ENCODE peak calls at places on chromosomes 7 and 10, in four cellular contexts. M is right cardiac atrium; D is brain microvascular endothelial cell; J is CD4-positive, alpha-beta memory T cell. Y is an unnamed sample.

GRCh38 chr7:96093435-96093834 is 228.5 kb downstream of the SLC25A13 start:
- DNase-seq in J (no peak), D (peak; percentile 73), M (no peak), Y (no peak)

GRCh38 chr7:3089493-3089892 is 45.8 kb upstream of the CARD11 start:
- DNase-seq in M (no peak), J (no peak), D (peak; percentile 5), Y (no peak)

GRCh38 chr7:131019351-131019750 is 285.3 kb upstream of the KLF14 start:
- DNase-seq in D (no peak), J (no peak), M (no peak), Y (no peak)

GRCh38 chr10:69391158-69391557 is 25.6 kb downstream of the TACR2 start:
- DNase-seq in D (no peak), M (no peak), J (no peak), Y (no peak)

GRCh38 chr10:110337906-110338305 is 33.2 kb upstream of the SMNDC1 start:
- DNase-seq in M (no peak), D (no peak), J (no peak), Y (no peak)

GRCh38 chr7:34165927-34166550 is 260.7 kb downstream of the BMPER start:
- DNase-seq in M (no peak), D (peak; percentile 47), J (no peak), Y (no peak)

GRCh38 chr7:6271694-6272371 is 591 bp downstream of the CYTH3 start:
- DNase-seq in M (peak; percentile 68), D (no peak), J (peak; percentile 57), Y (peak; percentile 88)

GRCh38 chr10:87935290-87936141 is 72.1 kb downstream of the PTEN start:
- DNase-seq in D (no peak), J (no peak), M (no peak), Y (no peak)

GRCh38 chr7:151863386-151864079 is 13.4 kb downstream of the PRKAG2 start:
- DNase-seq in M (no peak), J (no peak), D (no peak), Y (peak; percentile 36)

GRCh38 chr7:39754326-39755120 is 131.2 kb downstream of the RALA start:
- DNase-seq in M (peak; percentile 51), J (no peak), D (peak; percentile 45), Y (no peak)

GRCh38 chr7:64890761-64891666 is 12.1 kb upstream of the ZNF273 start:
- DNase-seq in J (no peak), D (no peak), M (no peak), Y (no peak)

GRCh38 chr7:144481863-144482262 is 78.4 kb upstream of the NOBOX start:
- DNase-seq in M (no peak), D (no peak), J (no peak), Y (no peak)

GRCh38 chr10:21464134-21464533 is 61.3 kb downstream of the SKIDA1 start:
- DNase-seq in D (no peak), M (no peak), J (no peak), Y (no peak)

GRCh38 chr7:30406664-30407425 is 71.7 kb downstream of the NOD1 start:
- DNase-seq in D (no peak), M (no peak), J (no peak), Y (no peak)

GRCh38 chr7:32583791-32584190 is 88.5 kb downstream of the AVL9 start:
- DNase-seq in J (no peak), D (peak; percentile 68), M (no peak), Y (no peak)

GRCh38 chr7:105988277-105988676 is 25.2 kb downstream of the CDHR3 start:
- DNase-seq in J (no peak), D (no peak), M (no peak), Y (no peak)

GRCh38 chr7:143974457-143974856 is 19.8 kb downstream of the OR2F1 start:
- DNase-seq in M (no peak), J (no peak), D (no peak), Y (no peak)

GRCh38 chr7:100034871-100035510 is 14.6 kb upstream of the ZSCAN21 start:
- DNase-seq in M (no peak), J (no peak), D (peak; percentile 62), Y (no peak)

GRCh38 chr10:107924458-107924857 is 760.0 kb upstream of the SORCS1 start:
- DNase-seq in J (no peak), M (no peak), D (no peak), Y (no peak)

GRCh38 chr7:68718059-68718685 is 880.1 kb upstream of the AUTS2 start:
- DNase-seq in M (no peak), D (no peak), J (no peak), Y (no peak)

GRCh38 chr7:44713141-44713540 is 35.5 kb upstream of the ZMIZ2 start:
- DNase-seq in M (no peak), D (no peak), J (no peak), Y (peak; percentile 21)

GRCh38 chr10:100653238-100653956 is 92.0 kb upstream of the PAX2 start:
- DNase-seq in M (no peak), J (no peak), D (no peak), Y (no peak)

GRCh38 chr7:92366730-92367129 is 80.6 kb upstream of the GATAD1 start:
- DNase-seq in J (no peak), D (peak; percentile 20), M (no peak), Y (no peak)

GRCh38 chr10:117137911-117138642 is at the start of gene VAX1:
- DNase-seq in J (no peak), M (no peak), D (no peak), Y (no peak)

GRCh38 chr10:76621886-76622620 is 1015.6 kb downstream of the KCNMA1 start:
- DNase-seq in J (no peak), D (no peak), M (no peak), Y (no peak)

GRCh38 chr10:93954726-93955363 is 38.9 kb upstream of the PLCE1 start:
- DNase-seq in D (peak; percentile 86), J (no peak), M (no peak), Y (no peak)

GRCh38 chr7:149886018-149886416 is 12.2 kb downstream of the ATP6V0E2 start:
- DNase-seq in J (no peak), D (no peak), M (no peak), Y (no peak)

GRCh38 chr10:103554488-103555320 is 61.2 kb downstream of the NEURL1 start:
- DNase-seq in D (peak; percentile 31), M (peak; percentile 76), J (no peak), Y (no peak)

GRCh38 chr10:4498763-4499251 is 327.2 kb upstream of the AKR1E2 start:
- DNase-seq in D (peak; percentile 21), J (no peak), M (no peak), Y (no peak)

DNA sequence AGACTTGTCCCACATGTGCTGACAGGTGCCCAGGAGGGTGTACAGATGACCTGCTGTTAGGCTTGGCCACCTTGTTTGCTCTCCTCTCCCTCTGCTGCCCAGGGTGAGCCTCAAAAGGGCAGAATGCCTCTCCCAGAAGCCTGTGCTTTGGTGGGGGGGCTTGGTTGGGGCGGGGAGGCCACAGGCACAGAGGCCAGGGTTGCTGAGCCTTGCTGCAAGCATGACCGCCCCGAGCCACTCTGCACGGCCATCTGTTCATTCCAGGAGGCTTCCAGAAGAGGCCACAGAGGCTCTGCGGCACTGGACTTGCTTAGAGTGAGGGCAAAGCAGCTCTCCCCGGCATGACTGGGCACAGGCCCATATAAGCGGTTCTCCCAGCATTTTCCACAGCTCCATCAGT is 190.8 kb downstream of the GLRX3 start:
- DNase-seq in D (no peak), J (no peak), M (no peak), Y (peak; percentile 62)
- H3K27ac ChIP-seq in D (no peak overlapping the region), J (no peak overlapping the region), M (no peak overlapping the region), Y (no peak overlapping the region)

DNA sequence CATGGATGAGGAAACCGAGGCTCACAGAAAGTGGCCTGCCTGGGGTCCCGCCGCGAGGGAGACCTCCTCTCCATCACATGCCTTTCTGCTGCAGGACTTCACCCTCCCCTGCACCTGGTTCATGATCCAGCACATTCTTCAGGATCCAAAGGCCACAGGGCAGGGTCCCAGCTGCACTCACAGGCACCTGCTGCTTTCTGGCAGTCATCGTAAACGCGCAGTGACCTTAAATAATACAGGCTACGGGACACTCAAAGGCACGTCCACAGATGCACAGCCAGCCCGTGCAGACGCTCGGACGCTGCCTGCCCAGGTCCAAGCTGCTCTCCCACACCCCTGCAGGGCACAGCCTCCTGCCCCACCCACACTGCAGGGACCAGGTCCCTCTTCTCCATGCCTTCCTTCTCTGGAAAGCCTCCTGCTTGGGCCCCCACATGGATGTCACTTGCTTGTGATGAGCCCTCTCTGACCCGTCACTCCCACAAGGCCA is 49.9 kb downstream of the CALML3 start:
- DNase-seq in D (no peak), J (no peak), M (peak; percentile 31), Y (peak; percentile 60)
- H3K27ac ChIP-seq in D (no peak overlapping the region), J (no peak overlapping the region), M (no peak overlapping the region), Y (no peak overlapping the region)

GRCh38 chr10:58334817-58335305 is at the start of gene UBE2D1:
- DNase-seq in D (peak; percentile 62), J (peak; percentile 74), M (peak; percentile 97), Y (peak; percentile 98)
- H3K27ac ChIP-seq in D (peak within 1 kb of the TSS; percentile 42), J (peak within 1 kb of the TSS; percentile 58), M (peak within 1 kb of the TSS; percentile 93), Y (peak within 1 kb of the TSS; percentile 84)

GRCh38 chr10:79100761-79101160 is 32.0 kb downstream of the ZMIZ1 start:
- DNase-seq in D (no peak), M (no peak), J (no peak), Y (no peak)
- H3K27ac ChIP-seq in D (no peak overlapping the region), M (peak overlapping the region; percentile 1), J (no peak overlapping the region), Y (no peak overlapping the region)

DNA sequence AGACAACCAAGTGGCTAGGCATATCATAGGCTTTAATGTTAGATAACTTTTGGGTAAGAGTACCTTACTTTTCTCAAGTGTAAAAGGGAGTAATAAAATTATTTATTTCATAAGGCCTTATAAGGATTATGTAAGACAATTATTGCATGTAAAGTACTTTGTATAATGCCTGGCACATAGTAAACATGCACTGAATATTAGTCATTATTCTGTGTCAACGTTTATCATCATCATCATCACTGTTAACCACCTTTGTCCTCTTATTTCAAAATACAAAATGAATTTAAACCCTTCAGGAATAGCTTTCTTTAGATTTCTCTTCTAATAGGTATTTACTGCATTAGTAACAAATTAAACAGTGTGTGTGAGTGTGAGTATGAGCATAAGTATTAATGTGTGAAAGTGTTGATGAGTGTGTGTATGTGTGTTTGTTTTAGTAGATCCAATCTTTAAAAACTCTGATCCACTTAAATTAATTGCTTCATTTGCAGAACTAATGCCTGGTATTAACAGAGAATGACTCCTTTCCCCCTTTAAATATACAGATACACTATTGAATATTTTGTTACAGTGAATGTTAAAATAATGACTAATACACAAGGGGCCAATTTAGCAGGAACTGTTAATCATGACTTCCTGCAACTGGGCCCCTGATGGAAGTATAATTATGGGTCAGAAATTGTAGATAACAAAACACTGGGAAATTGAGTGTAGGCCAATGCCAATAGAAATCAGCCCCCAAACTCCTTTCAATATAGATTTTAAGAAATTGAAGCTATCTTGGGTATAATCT is 213.3 kb upstream of the FZD8 start:
- DNase-seq in M (no peak), D (no peak), J (no peak), Y (no peak)
- H3K27ac ChIP-seq in M (no peak overlapping the region), D (no peak overlapping the region), J (no peak overlapping the region), Y (no peak overlapping the region)

GRCh38 chr10:90740265-90740664 is 117.6 kb downstream of the HTR7 start:
- DNase-seq in D (no peak), J (no peak), M (no peak), Y (no peak)

GRCh38 chr10:90743291-90743690 is 114.5 kb downstream of the HTR7 start:
- DNase-seq in D (peak; percentile 5), J (no peak), M (no peak), Y (no peak)

GRCh38 chr10:90738885-90739284 is 119.0 kb downstream of the HTR7 start:
- DNase-seq in D (no peak), M (no peak), J (no peak), Y (no peak)

GRCh38 chr10:90745565-90745964 is 112.3 kb downstream of the HTR7 start:
- DNase-seq in M (no peak), D (no peak), J (no peak), Y (no peak)

GRCh38 chr10:90742189-90742588 is 115.7 kb downstream of the HTR7 start:
- DNase-seq in J (no peak), D (peak; percentile 54), M (no peak), Y (no peak)
- H3K27ac ChIP-seq in J (no peak overlapping the region), D (no peak overlapping the region), M (no peak overlapping the region), Y (no peak overlapping the region)

Y was measured in spleen.